ENCODE peak calls at places on chromosomes 1 and 21, in five cellular contexts. K, V, Y, C and O are unnamed samples.

GRCh38 chr1:175169305-175170018 is 23.1 kb downstream of the KIAA0040 start:
- DNase-seq in V (no peak), Y (no peak), C (no peak), K (no peak), O (no peak)

GRCh38 chr1:159916240-159917051 is 8.9 kb downstream of the TAGLN2 start:
- DNase-seq in K (no peak), V (no peak), Y (no peak), C (no peak), O (no peak)

GRCh38 chr1:179788259-179788658 is 45.2 kb downstream of the FAM163A start:
- DNase-seq in Y (no peak), V (no peak), C (no peak), K (no peak), O (no peak)

GRCh38 chr1:224338150-224338838 is 8.3 kb upstream of the NVL start:
- DNase-seq in K (no peak), C (no peak), Y (no peak), V (no peak), O (no peak)

GRCh38 chr1:67257173-67257535 is 50.5 kb upstream of the IL12RB2 start:
- DNase-seq in C (no peak), Y (no peak), V (no peak), K (no peak), O (no peak)

GRCh38 chr1:172135923-172136610 is 284.4 kb upstream of the C1orf105 start:
- DNase-seq in K (no peak), C (no peak), Y (no peak), V (no peak), O (no peak)

GRCh38 chr21:16419188-16419874 is 689.5 kb downstream of the USP25 start:
- DNase-seq in C (no peak), K (no peak), V (no peak), Y (no peak), O (no peak)

GRCh38 chr1:25609921-25610320 is 6.7 kb upstream of the MAN1C1 start:
- DNase-seq in V (no peak), Y (peak; percentile 9), C (no peak), K (no peak), O (no peak)

GRCh38 chr1:34213976-34214375 is 37.3 kb downstream of the C1orf94 start:
- DNase-seq in V (no peak), Y (no peak), C (no peak), K (no peak), O (no peak)

GRCh38 chr1:185732941-185733340 is 1.2 kb upstream of the HMCN1 start:
- DNase-seq in K (no peak), C (no peak), Y (no peak), V (no peak), O (no peak)

GRCh38 chr1:248631354-248632041 is 3.4 kb downstream of the OR2T11 start:
- DNase-seq in Y (no peak), K (no peak), C (no peak), V (no peak), O (no peak)

GRCh38 chr1:23984417-23985186 is 4.5 kb upstream of the SRSF10 start:
- DNase-seq in C (no peak), V (no peak), K (no peak), Y (no peak), O (no peak)

GRCh38 chr1:24765308-24765988 is 20.2 kb downstream of the CLIC4 start:
- DNase-seq in V (no peak), C (no peak), K (no peak), Y (peak; percentile 85), O (no peak)

GRCh38 chr1:51100264-51100880 is 1.7 kb upstream of the C1orf185 start:
- DNase-seq in V (peak; percentile 16), Y (no peak), K (no peak), C (peak; percentile 19), O (peak; percentile 8)

GRCh38 chr1:33519240-33519884 is 46.9 kb downstream of the ZSCAN20 start:
- DNase-seq in C (no peak), Y (peak; percentile 53), K (no peak), V (no peak), O (no peak)

GRCh38 chr1:24955161-24955560 is 25.1 kb upstream of the RUNX3 start:
- DNase-seq in Y (no peak), V (no peak), C (no peak), K (no peak), O (no peak)

GRCh38 chr1:225319951-225320350 is 107.9 kb downstream of the LBR start:
- DNase-seq in C (no peak), K (no peak), Y (no peak), V (no peak), O (no peak)

GRCh38 chr1:77348561-77348960 is 66.7 kb downstream of the AK5 start:
- DNase-seq in V (no peak), K (no peak), Y (no peak), C (no peak), O (no peak)

GRCh38 chr1:11484321-11484655 is 5.3 kb downstream of the DISP3 start:
- DNase-seq in C (no peak), Y (no peak), K (no peak), V (no peak), O (no peak)

DNA sequence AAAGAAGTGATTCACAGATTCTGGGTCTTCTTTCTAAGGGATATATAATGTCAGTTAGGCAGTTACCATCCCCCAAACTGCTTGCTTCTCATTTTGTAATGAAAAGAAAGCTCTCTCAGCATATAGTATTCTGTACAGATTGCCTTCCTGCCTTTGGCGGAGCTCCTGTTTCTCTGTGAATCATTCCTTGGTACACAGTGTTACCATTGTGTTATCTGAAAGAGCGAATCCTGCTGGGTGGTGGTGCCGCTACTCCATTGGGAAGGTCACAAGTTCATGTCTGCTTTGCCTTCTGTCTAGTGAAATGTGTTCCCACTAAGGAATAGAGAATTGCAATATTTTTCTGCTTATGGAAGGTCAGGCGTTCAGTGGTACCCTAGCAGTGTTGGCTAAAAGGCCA is 186.4 kb downstream of the PDE4B start:
- DNase-seq in Y (no peak), V (no peak), C (no peak), K (no peak), O (no peak)
- TF ChIP-seq TAF1 in Y (no peak), V (no peak), C (no peak), K (no peak), O (no peak)

GRCh38 chr1:29412591-29412990 is 176.3 kb downstream of the PTPRU start:
- DNase-seq in V (no peak), K (no peak), C (no peak), Y (no peak), O (no peak)
- TF ChIP-seq POLR2AphosphoS5 in V (no peak), K (no peak), C (no peak), Y (no peak), O (no peak)

GRCh38 chr1:20661235-20662109 is at the start of gene DDOST:
- DNase-seq in V (peak; percentile 97), C (peak; percentile 94), K (peak; percentile 98), Y (peak; percentile 100), O (peak; percentile 97)
- TF ChIP-seq POLR2A in V (peak; percentile 88), C (peak; percentile 85), K (no peak), Y (peak; percentile 94), O (peak; percentile 80)

DNA sequence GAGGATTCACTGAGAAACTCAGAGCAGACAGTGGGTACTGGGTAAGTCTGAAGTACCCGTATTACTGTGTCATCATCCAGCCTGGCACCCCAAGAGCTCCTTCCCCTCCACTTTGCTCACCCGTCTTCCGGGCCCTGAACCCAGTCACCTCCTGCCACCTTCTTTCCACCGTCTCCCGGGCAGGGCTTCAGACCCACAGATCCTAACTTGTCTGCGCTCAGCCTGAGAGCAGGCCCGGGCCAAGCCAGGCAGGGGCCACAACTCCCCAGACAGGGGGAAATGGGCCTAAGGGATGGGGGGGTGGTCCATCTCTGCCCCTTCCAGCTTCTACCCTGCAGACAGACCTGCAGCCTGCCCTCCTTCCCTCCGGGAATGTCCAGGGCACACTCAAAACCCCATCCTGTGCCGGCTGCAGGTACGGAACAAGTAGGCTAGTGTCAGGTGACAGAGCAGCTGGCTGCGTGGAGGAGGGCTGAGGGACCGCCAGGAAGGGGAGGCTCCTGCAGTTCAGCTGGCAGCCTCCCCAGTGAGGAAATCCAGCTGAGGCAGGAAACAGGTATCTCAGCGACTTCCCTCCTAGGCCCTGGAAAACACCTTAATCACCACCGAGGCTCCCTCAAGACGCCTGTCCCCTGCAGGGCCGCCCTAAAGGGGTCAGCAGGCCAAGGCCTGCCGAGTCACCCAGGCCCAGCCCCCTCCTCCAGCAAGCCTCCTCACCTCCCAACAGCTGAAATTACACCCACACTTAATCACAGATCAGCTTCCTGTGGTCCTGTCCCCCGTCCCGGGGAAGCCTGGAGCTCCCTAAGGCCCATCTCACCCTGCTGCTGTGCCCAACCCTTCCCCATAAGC is 3.5 kb downstream of the HSPG2 start:
- DNase-seq in V (no peak), K (no peak), C (no peak), Y (no peak), O (no peak)
- TF ChIP-seq TAF1 in V (no peak), K (no peak), C (no peak), Y (no peak), O (no peak)

GRCh38 chr21:18495553-18495952 is 92.0 kb upstream of the TMPRSS15 start:
- DNase-seq in C (no peak), Y (no peak), K (no peak), V (no peak), O (no peak)
- TF ChIP-seq POLR2AphosphoS5 in C (no peak), Y (no peak), K (no peak), V (no peak), O (no peak)